ENCODE peak calls at places on chromosomes 3 and 15, in eight cellular contexts. H is NCI-H2081 treated with DMSO at 0.1 percent for 48 hours; O is adrenal gland; G is fibroblast of mammary gland; J is T-helper 1 cell; V is activated CD4-positive, alpha-beta T cell treated with anti-CD3 and anti-CD28 coated beads for 4 hours; A is NCI-H510A; K is HFF-Myc. S is an unnamed sample.

GRCh38 chr15:26551473-26551872 is 221.4 kb downstream of the GABRB3 start:
- DNase-seq in A (no peak), J (no peak), G (no peak), O (no peak), H (no peak), K (no peak), V (no peak), S (no peak)

GRCh38 chr15:54519577-54519976 is 541.3 kb downstream of the UNC13C start:
- DNase-seq in K (no peak), V (no peak), A (no peak), J (no peak), O (no peak), H (no peak), G (no peak), S (no peak)

GRCh38 chr15:87416591-87417257 is 839.8 kb downstream of the NTRK3 start:
- DNase-seq in K (no peak), J (no peak), G (no peak), O (no peak), V (no peak), A (no peak), H (no peak), S (peak)

GRCh38 chr15:63107895-63108546 is 13.6 kb upstream of the LACTB start:
- DNase-seq in H (no peak), V (no peak), O (no peak), J (no peak), G (peak), A (no peak), K (peak), S (peak)

GRCh38 chr15:84582583-84583157 is 18.1 kb upstream of the ZSCAN2 start:
- DNase-seq in O (no peak), V (no peak), H (no peak), J (no peak), K (no peak), G (peak), A (no peak), S (peak)

GRCh38 chr15:28977377-28978010 is 91.7 kb downstream of the APBA2 start:
- DNase-seq in A (no peak), K (peak), V (no peak), J (no peak), H (no peak), G (peak), O (peak), S (peak)

GRCh38 chr3:138465451-138465850 is 31.0 kb downstream of the ESYT3 start:
- DNase-seq in K (no peak), A (no peak), V (no peak), G (no peak), J (no peak), O (no peak), H (no peak), S (no peak)

GRCh38 chr3:155369244-155369643 is 75.8 kb upstream of the STRIT1 start:
- DNase-seq in V (no peak), K (no peak), J (no peak), A (no peak), G (no peak), O (no peak), H (no peak), S (no peak)

GRCh38 chr3:15386352-15386751 is 41.0 kb downstream of the METTL6 start:
- DNase-seq in O (peak), K (no peak), V (no peak), J (no peak), H (no peak), G (no peak), A (no peak), S (peak)

GRCh38 chr15:77858677-77859490 is 218.6 kb downstream of the TBC1D2B start:
- DNase-seq in O (no peak), G (no peak), V (no peak), K (no peak), J (no peak), H (no peak), A (no peak), S (no peak)

GRCh38 chr15:41921167-41921566 is 27.3 kb upstream of the SPTBN5 start:
- DNase-seq in H (no peak), V (no peak), G (no peak), J (no peak), A (no peak), O (no peak), K (no peak), S (no peak)

GRCh38 chr3:134161817-134162396 is 88.8 kb downstream of the RYK start:
- DNase-seq in J (no peak), A (no peak), V (no peak), G (no peak), H (no peak), K (no peak), O (no peak), S (no peak)

GRCh38 chr15:95300958-95301357 is 1029.5 kb upstream of the NR2F2 start:
- DNase-seq in O (no peak), J (no peak), V (no peak), K (no peak), H (no peak), G (peak), A (no peak), S (peak)

GRCh38 chr3:71132995-71133730 is 450.4 kb downstream of the FOXP1 start:
- DNase-seq in V (no peak), O (no peak), K (no peak), A (peak), H (no peak), J (no peak), G (no peak), S (peak)

GRCh38 chr15:57861039-57861638 is 154.6 kb downstream of the POLR2M start:
- DNase-seq in K (peak), H (no peak), J (peak), O (peak), V (no peak), G (peak), A (no peak), S (peak)

GRCh38 chr15:88904808-88905327 is 8.3 kb downstream of the MFGE8 start:
- DNase-seq in H (peak), K (peak), O (peak), V (peak), G (peak), A (no peak), J (peak), S (peak)